ENCODE peak calls at places on chromosomes 7 and 10, in four cellular contexts. One of them, this sample, is unnamed.

GRCh38 chr10:92150798-92151197 is 140.1 kb downstream of the CPEB3 start:
- DNase-seq in adrenal gland: no peak
- DNase-seq in AG04450: no peak
- DNase-seq in lower lobe of right lung: no peak
- DNase-seq in this sample: no peak

GRCh38 chr7:82275342-82275741 is 168.2 kb downstream of the CACNA2D1 start:
- DNase-seq in adrenal gland: no peak
- DNase-seq in AG04450: no peak
- DNase-seq in lower lobe of right lung: no peak
- DNase-seq in this sample: no peak

GRCh38 chr10:24722131-24722675 is 1.5 kb downstream of the ARHGAP21 start:
- DNase-seq in AG04450: no peak
- DNase-seq in adrenal gland: no peak
- DNase-seq in lower lobe of right lung: no peak
- DNase-seq in this sample: no peak

GRCh38 chr7:99693427-99694200 is 13.8 kb upstream of the CYP3A5 start:
- DNase-seq in adrenal gland: no peak
- DNase-seq in AG04450: no peak
- DNase-seq in lower lobe of right lung: peak; percentile 59
- DNase-seq in this sample: peak; percentile 54

GRCh38 chr7:93894966-93895650 is 4.6 kb upstream of the TFPI2 start:
- DNase-seq in adrenal gland: no peak
- DNase-seq in lower lobe of right lung: no peak
- DNase-seq in AG04450: no peak
- DNase-seq in this sample: no peak

GRCh38 chr7:46714904-46715303 is 793.8 kb upstream of the IGFBP3 start:
- DNase-seq in AG04450: no peak
- DNase-seq in lower lobe of right lung: no peak
- DNase-seq in adrenal gland: no peak
- DNase-seq in this sample: no peak

GRCh38 chr7:1537631-1538412 is 7.3 kb downstream of the MAFK start:
- DNase-seq in adrenal gland: peak; percentile 99
- DNase-seq in lower lobe of right lung: peak; percentile 78
- DNase-seq in AG04450: peak; percentile 92
- DNase-seq in this sample: peak; percentile 61

GRCh38 chr7:17239683-17240521 is 58.5 kb upstream of the AHR start:
- DNase-seq in lower lobe of right lung: no peak
- DNase-seq in AG04450: no peak
- DNase-seq in adrenal gland: no peak
- DNase-seq in this sample: no peak

GRCh38 chr10:129901389-129902045 is 62.6 kb downstream of the EBF3 start:
- DNase-seq in AG04450: no peak
- DNase-seq in adrenal gland: no peak
- DNase-seq in lower lobe of right lung: no peak
- DNase-seq in this sample: no peak

GRCh38 chr7:78213402-78213801 is 414.8 kb downstream of the PHTF2 start:
- DNase-seq in lower lobe of right lung: no peak
- DNase-seq in adrenal gland: no peak
- DNase-seq in AG04450: no peak
- DNase-seq in this sample: no peak

GRCh38 chr7:41045556-41046123 is 657.2 kb downstream of the INHBA start:
- DNase-seq in AG04450: no peak
- DNase-seq in adrenal gland: no peak
- DNase-seq in lower lobe of right lung: peak; percentile 64
- DNase-seq in this sample: peak; percentile 42

GRCh38 chr10:78335691-78336401 is 302.2 kb downstream of the RPS24 start:
- DNase-seq in lower lobe of right lung: no peak
- DNase-seq in adrenal gland: peak; percentile 65
- DNase-seq in AG04450: peak; percentile 72
- DNase-seq in this sample: no peak

GRCh38 chr7:112572669-112573301 is 92.0 kb downstream of the LSMEM1 start:
- DNase-seq in adrenal gland: no peak
- DNase-seq in AG04450: no peak
- DNase-seq in lower lobe of right lung: no peak
- DNase-seq in this sample: no peak
- H3K4me3 ChIP-seq in adrenal gland: no peak overlapping the region
- H3K4me3 ChIP-seq in AG04450: no peak overlapping the region
- H3K4me3 ChIP-seq in lower lobe of right lung: no peak overlapping the region
- H3K4me3 ChIP-seq in this sample: no peak overlapping the region

GRCh38 chr7:141577043-141577839 is 26.0 kb downstream of the AGK start:
- DNase-seq in lower lobe of right lung: no peak
- DNase-seq in AG04450: no peak
- DNase-seq in adrenal gland: no peak
- DNase-seq in this sample: no peak
- H3K9me3 ChIP-seq in lower lobe of right lung: no peaks in the 10 kb centered on the region
- H3K9me3 ChIP-seq in AG04450: peaks cover 21% of the 10 kb centered on the region
- H3K9me3 ChIP-seq in adrenal gland: no peaks in the 10 kb centered on the region
- H3K9me3 ChIP-seq in this sample: no peaks in the 10 kb centered on the region

DNA sequence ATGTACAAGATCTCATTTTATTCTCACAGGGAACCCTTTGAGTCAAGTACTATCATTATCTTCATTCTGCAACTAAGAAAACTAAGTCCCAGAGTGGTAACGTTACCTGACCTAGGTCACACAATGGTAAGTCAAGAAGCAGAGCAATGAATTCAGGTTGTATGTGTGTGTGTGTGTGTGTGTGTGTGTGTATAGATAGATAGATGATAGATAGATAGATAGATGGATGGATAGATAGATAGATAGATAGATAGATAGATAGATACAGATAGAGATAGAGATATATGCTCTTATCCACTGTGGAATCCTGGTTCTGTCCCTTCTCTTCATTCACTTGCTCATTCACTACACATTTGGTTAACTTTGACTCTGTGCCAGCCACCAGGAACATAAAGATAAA is 29.8 kb downstream of the ASAH2 start:
- DNase-seq in lower lobe of right lung: no peak
- DNase-seq in AG04450: no peak
- DNase-seq in adrenal gland: no peak
- DNase-seq in this sample: no peak
- H3K4me3 ChIP-seq in lower lobe of right lung: no peak overlapping the region
- H3K4me3 ChIP-seq in AG04450: no peak overlapping the region
- H3K4me3 ChIP-seq in adrenal gland: no peak overlapping the region
- H3K4me3 ChIP-seq in this sample: no peak overlapping the region

GRCh38 chr7:47941136-47941844 is 7.0 kb downstream of the PKD1L1 start:
- DNase-seq in AG04450: no peak
- DNase-seq in adrenal gland: peak; percentile 86
- DNase-seq in lower lobe of right lung: no peak
- DNase-seq in this sample: no peak
- H3K9me3 ChIP-seq in AG04450: no peaks in the 10 kb centered on the region
- H3K9me3 ChIP-seq in adrenal gland: no peaks in the 10 kb centered on the region
- H3K9me3 ChIP-seq in lower lobe of right lung: no peaks in the 10 kb centered on the region
- H3K9me3 ChIP-seq in this sample: no peaks in the 10 kb centered on the region

GRCh38 chr7:107119376-107120100 is 49.3 kb upstream of the HBP1 start:
- DNase-seq in lower lobe of right lung: no peak
- DNase-seq in adrenal gland: no peak
- DNase-seq in AG04450: no peak
- DNase-seq in this sample: no peak
- H3K4me3 ChIP-seq in lower lobe of right lung: no peak overlapping the region
- H3K4me3 ChIP-seq in adrenal gland: no peak overlapping the region
- H3K4me3 ChIP-seq in AG04450: no peak overlapping the region
- H3K4me3 ChIP-seq in this sample: no peak overlapping the region

GRCh38 chr10:118957141-118957825 is 72.2 kb upstream of the NANOS1 start:
- DNase-seq in lower lobe of right lung: no peak
- DNase-seq in adrenal gland: peak; percentile 36
- DNase-seq in AG04450: no peak
- DNase-seq in this sample: no peak
- H3K9me3 ChIP-seq in lower lobe of right lung: no peaks in the 10 kb centered on the region
- H3K9me3 ChIP-seq in adrenal gland: no peaks in the 10 kb centered on the region
- H3K9me3 ChIP-seq in AG04450: no peaks in the 10 kb centered on the region
- H3K9me3 ChIP-seq in this sample: no peaks in the 10 kb centered on the region

This sample was measured in thyroid gland.